ENCODE peak calls at places on chromosome 12, in seven cellular contexts. One of them, this sample, is unnamed.

GRCh38 chr12:65656904-65657351 is 167.4 kb upstream of the HMGA2 start:
- DNase-seq in astrocyte: peak; percentile 99
- DNase-seq in neuronal stem cell: no peak
- DNase-seq in heart right ventricle: no peak
- DNase-seq in ascending aorta: no peak
- DNase-seq in IMR-90: peak; percentile 99
- DNase-seq in Karpas-422: no peak
- DNase-seq in this sample: no peak

GRCh38 chr12:52246720-52247621 is 13.9 kb downstream of the KRT7 start:
- DNase-seq in astrocyte: no peak
- DNase-seq in neuronal stem cell: no peak
- DNase-seq in heart right ventricle: no peak
- DNase-seq in ascending aorta: no peak
- DNase-seq in IMR-90: no peak
- DNase-seq in Karpas-422: no peak
- DNase-seq in this sample: no peak

GRCh38 chr12:27359578-27360340 is 27.1 kb downstream of the BMAL2 start:
- DNase-seq in astrocyte: peak; percentile 46
- DNase-seq in neuronal stem cell: no peak
- DNase-seq in heart right ventricle: no peak
- DNase-seq in ascending aorta: no peak
- DNase-seq in IMR-90: peak; percentile 43
- DNase-seq in Karpas-422: no peak
- DNase-seq in this sample: no peak

GRCh38 chr12:112182499-112182898 is 57.1 kb downstream of the TRAFD1 start:
- DNase-seq in astrocyte: no peak
- DNase-seq in neuronal stem cell: no peak
- DNase-seq in heart right ventricle: no peak
- DNase-seq in ascending aorta: no peak
- DNase-seq in IMR-90: peak; percentile 63
- DNase-seq in Karpas-422: no peak
- DNase-seq in this sample: no peak

GRCh38 chr12:105595440-105595839 is 264.9 kb downstream of the C12orf75 start:
- DNase-seq in astrocyte: no peak
- DNase-seq in neuronal stem cell: no peak
- DNase-seq in heart right ventricle: no peak
- DNase-seq in ascending aorta: no peak
- DNase-seq in IMR-90: no peak
- DNase-seq in Karpas-422: no peak
- DNase-seq in this sample: no peak

GRCh38 chr12:103673487-103673886 is 86.4 kb downstream of the STAB2 start:
- DNase-seq in astrocyte: no peak
- DNase-seq in neuronal stem cell: no peak
- DNase-seq in heart right ventricle: no peak
- DNase-seq in ascending aorta: no peak
- DNase-seq in IMR-90: no peak
- DNase-seq in Karpas-422: no peak
- DNase-seq in this sample: no peak

GRCh38 chr12:115648463-115648862 is 629.0 kb downstream of the MED13L start:
- DNase-seq in astrocyte: no peak
- DNase-seq in neuronal stem cell: no peak
- DNase-seq in heart right ventricle: no peak
- DNase-seq in ascending aorta: no peak
- DNase-seq in IMR-90: no peak
- DNase-seq in Karpas-422: no peak
- DNase-seq in this sample: no peak

GRCh38 chr12:113403435-113404415 is at the start of gene SDS:
- DNase-seq in astrocyte: peak; percentile 48
- DNase-seq in neuronal stem cell: no peak
- DNase-seq in heart right ventricle: peak; percentile 73
- DNase-seq in ascending aorta: no peak
- DNase-seq in IMR-90: peak; percentile 24
- DNase-seq in Karpas-422: no peak
- DNase-seq in this sample: no peak

GRCh38 chr12:117151195-117152031 is 38.9 kb downstream of the FBXO21 start:
- DNase-seq in astrocyte: no peak
- DNase-seq in neuronal stem cell: peak; percentile 70
- DNase-seq in heart right ventricle: peak; percentile 88
- DNase-seq in ascending aorta: no peak
- DNase-seq in IMR-90: peak; percentile 41
- DNase-seq in Karpas-422: no peak
- DNase-seq in this sample: no peak

GRCh38 chr12:7856516-7856915 is 16.2 kb downstream of the SLC2A14 start:
- DNase-seq in astrocyte: peak; percentile 45
- DNase-seq in neuronal stem cell: no peak
- DNase-seq in heart right ventricle: no peak
- DNase-seq in ascending aorta: no peak
- DNase-seq in IMR-90: peak; percentile 31
- DNase-seq in Karpas-422: no peak
- DNase-seq in this sample: no peak

GRCh38 chr12:116558280-116559079 is 701 bp upstream of the MAP1LC3B2 start:
- DNase-seq in astrocyte: no peak
- DNase-seq in neuronal stem cell: no peak
- DNase-seq in heart right ventricle: no peak
- DNase-seq in ascending aorta: no peak
- DNase-seq in IMR-90: no peak
- DNase-seq in Karpas-422: no peak
- DNase-seq in this sample: no peak

GRCh38 chr12:53744130-53744441 is 7.7 kb downstream of the CISTR start:
- DNase-seq in astrocyte: no peak
- DNase-seq in neuronal stem cell: peak; percentile 58
- DNase-seq in heart right ventricle: no peak
- DNase-seq in ascending aorta: no peak
- DNase-seq in IMR-90: no peak
- DNase-seq in Karpas-422: no peak
- DNase-seq in this sample: no peak

GRCh38 chr12:53744730-53745129 is 7.0 kb downstream of the CISTR start:
- DNase-seq in astrocyte: no peak
- DNase-seq in neuronal stem cell: no peak
- DNase-seq in heart right ventricle: no peak
- DNase-seq in ascending aorta: no peak
- DNase-seq in IMR-90: no peak
- DNase-seq in Karpas-422: no peak
- DNase-seq in this sample: no peak

GRCh38 chr12:53740130-53740491 is 11.7 kb downstream of the CISTR start:
- DNase-seq in astrocyte: no peak
- DNase-seq in neuronal stem cell: no peak
- DNase-seq in heart right ventricle: no peak
- DNase-seq in ascending aorta: no peak
- DNase-seq in IMR-90: no peak
- DNase-seq in Karpas-422: no peak
- DNase-seq in this sample: no peak

GRCh38 chr12:53746592-53747491 is 4.9 kb downstream of the CISTR start:
- DNase-seq in astrocyte: peak; percentile 70
- DNase-seq in neuronal stem cell: peak; percentile 92
- DNase-seq in heart right ventricle: peak; percentile 93
- DNase-seq in ascending aorta: peak; percentile 38
- DNase-seq in IMR-90: peak; percentile 87
- DNase-seq in Karpas-422: peak; percentile 95
- DNase-seq in this sample: peak; percentile 84

DNA sequence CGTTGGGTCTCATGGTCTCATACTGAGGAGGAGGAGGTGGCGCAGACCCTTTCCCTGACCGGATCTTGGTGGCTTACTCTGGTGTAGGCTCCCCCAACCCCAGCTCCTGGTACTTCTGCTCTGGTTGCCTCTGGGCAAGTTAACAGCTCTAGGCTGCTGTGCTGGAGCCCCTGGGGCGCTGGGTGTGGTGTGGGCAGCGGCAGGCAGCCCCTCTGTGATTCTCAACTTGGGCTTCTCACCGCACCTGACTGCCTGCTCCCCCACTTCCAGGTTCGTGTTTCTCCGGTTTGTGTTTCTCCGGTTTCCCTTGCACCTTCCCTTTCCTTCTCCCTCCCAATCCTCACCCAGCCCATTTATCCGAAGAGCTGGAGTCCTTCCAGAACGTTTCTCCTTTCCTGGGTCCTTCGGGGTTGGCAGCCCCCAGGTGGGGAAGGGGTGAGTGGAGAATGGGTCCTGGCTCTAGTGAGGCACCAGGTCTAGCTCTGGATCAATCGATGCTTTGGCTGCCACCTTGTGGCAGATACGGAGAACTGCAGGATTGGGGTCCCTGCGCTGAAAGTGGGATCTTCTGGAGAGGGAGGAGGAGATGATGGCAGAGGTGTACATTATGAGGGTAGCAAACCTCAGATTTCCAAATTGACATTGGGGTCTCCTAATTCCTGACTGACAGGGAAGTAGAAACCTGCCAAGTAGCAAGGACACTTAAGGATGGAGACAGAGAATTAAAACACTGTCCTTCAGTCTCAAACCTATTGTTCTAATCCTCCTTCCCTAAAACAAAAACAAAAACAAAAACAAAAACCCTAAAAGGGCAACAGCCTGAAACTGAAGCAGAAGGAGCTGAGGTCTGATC is 8.3 kb downstream of the CISTR start:
- DNase-seq in astrocyte: no peak
- DNase-seq in neuronal stem cell: peak; percentile 85
- DNase-seq in heart right ventricle: peak; percentile 45
- DNase-seq in ascending aorta: no peak
- DNase-seq in IMR-90: peak; percentile 48
- DNase-seq in Karpas-422: peak; percentile 89
- DNase-seq in this sample: peak; percentile 66
- H3K27me3 ChIP-seq in astrocyte: peaks cover 63% of the 10 kb centered on the region
- H3K27me3 ChIP-seq in neuronal stem cell: peaks cover 3% of the 10 kb centered on the region
- H3K27me3 ChIP-seq in heart right ventricle: peaks cover 64% of the 10 kb centered on the region
- H3K27me3 ChIP-seq in ascending aorta: no peaks in the 10 kb centered on the region
- H3K27me3 ChIP-seq in IMR-90: peaks cover 66% of the 10 kb centered on the region
- H3K27me3 ChIP-seq in Karpas-422: no peaks in the 10 kb centered on the region
- H3K27me3 ChIP-seq in this sample: peaks cover 49% of the 10 kb centered on the region

DNA sequence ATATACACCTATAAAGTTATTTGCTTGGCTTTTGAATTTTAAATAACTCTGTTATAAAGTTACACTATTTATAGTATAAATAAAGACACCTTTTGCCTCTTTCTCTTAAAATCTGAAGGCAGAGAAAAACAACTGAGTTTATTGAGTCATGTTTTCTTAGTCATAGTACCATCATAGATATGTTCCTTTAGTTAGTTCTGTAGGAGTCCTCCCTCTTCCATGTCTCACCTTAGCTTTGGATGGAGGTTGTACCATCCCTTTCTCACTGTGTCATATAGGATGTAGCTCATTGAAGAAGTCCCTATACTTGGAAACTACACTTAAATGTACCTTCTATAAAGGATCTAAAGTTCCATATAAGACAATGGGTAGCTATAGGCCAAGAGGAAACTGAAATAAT is 39.7 kb upstream of the TSPAN8 start:
- DNase-seq in astrocyte: no peak
- DNase-seq in neuronal stem cell: no peak
- DNase-seq in heart right ventricle: no peak
- DNase-seq in ascending aorta: no peak
- DNase-seq in IMR-90: no peak
- DNase-seq in Karpas-422: no peak
- DNase-seq in this sample: no peak
- H3K27ac ChIP-seq in astrocyte: no peak overlapping the region
- H3K27ac ChIP-seq in neuronal stem cell: no peak overlapping the region
- H3K27ac ChIP-seq in heart right ventricle: no peak overlapping the region
- H3K27ac ChIP-seq in ascending aorta: no peak overlapping the region
- H3K27ac ChIP-seq in IMR-90: no peak overlapping the region
- H3K27ac ChIP-seq in Karpas-422: no peak overlapping the region
- H3K27ac ChIP-seq in this sample: no peak overlapping the region

GRCh38 chr12:39343665-39344064 is 99.3 kb downstream of the KIF21A start:
- DNase-seq in astrocyte: no peak
- DNase-seq in neuronal stem cell: no peak
- DNase-seq in heart right ventricle: no peak
- DNase-seq in ascending aorta: no peak
- DNase-seq in IMR-90: no peak
- DNase-seq in Karpas-422: no peak
- DNase-seq in this sample: no peak
- H3K27me3 ChIP-seq in astrocyte: no peaks in the 10 kb centered on the region
- H3K27me3 ChIP-seq in neuronal stem cell: no peaks in the 10 kb centered on the region
- H3K27me3 ChIP-seq in heart right ventricle: no peaks in the 10 kb centered on the region
- H3K27me3 ChIP-seq in ascending aorta: no peaks in the 10 kb centered on the region
- H3K27me3 ChIP-seq in IMR-90: no peaks in the 10 kb centered on the region
- H3K27me3 ChIP-seq in Karpas-422: no peaks in the 10 kb centered on the region
- H3K27me3 ChIP-seq in this sample: no peaks in the 10 kb centered on the region

GRCh38 chr12:11757095-11757494 is 107.6 kb downstream of the ETV6 start:
- DNase-seq in astrocyte: no peak
- DNase-seq in neuronal stem cell: no peak
- DNase-seq in heart right ventricle: no peak
- DNase-seq in ascending aorta: no peak
- DNase-seq in IMR-90: no peak
- DNase-seq in Karpas-422: no peak
- DNase-seq in this sample: no peak
- H3K27ac ChIP-seq in astrocyte: no peak overlapping the region
- H3K27ac ChIP-seq in neuronal stem cell: no peak overlapping the region
- H3K27ac ChIP-seq in heart right ventricle: no peak overlapping the region
- H3K27ac ChIP-seq in ascending aorta: peak overlapping the region; percentile 93
- H3K27ac ChIP-seq in IMR-90: no peak overlapping the region
- H3K27ac ChIP-seq in Karpas-422: no peak overlapping the region
- H3K27ac ChIP-seq in this sample: no peak overlapping the region

GRCh38 chr12:119011231-119011630 is 29.9 kb downstream of the SRRM4 start:
- DNase-seq in astrocyte: no peak
- DNase-seq in neuronal stem cell: no peak
- DNase-seq in heart right ventricle: no peak
- DNase-seq in ascending aorta: no peak
- DNase-seq in IMR-90: no peak
- DNase-seq in Karpas-422: no peak
- DNase-seq in this sample: no peak
- H3K27me3 ChIP-seq in astrocyte: no peaks in the 10 kb centered on the region
- H3K27me3 ChIP-seq in neuronal stem cell: no peaks in the 10 kb centered on the region
- H3K27me3 ChIP-seq in heart right ventricle: peaks cover 57% of the 10 kb centered on the region
- H3K27me3 ChIP-seq in ascending aorta: no peaks in the 10 kb centered on the region
- H3K27me3 ChIP-seq in IMR-90: no peaks in the 10 kb centered on the region
- H3K27me3 ChIP-seq in Karpas-422: no peaks in the 10 kb centered on the region
- H3K27me3 ChIP-seq in this sample: no peaks in the 10 kb centered on the region

GRCh38 chr12:37733856-37734255 is 582.7 kb upstream of the ALG10B start:
- DNase-seq in astrocyte: no peak
- DNase-seq in neuronal stem cell: no peak
- DNase-seq in heart right ventricle: no peak
- DNase-seq in ascending aorta: no peak
- DNase-seq in IMR-90: no peak
- DNase-seq in Karpas-422: no peak
- DNase-seq in this sample: no peak
- H3K27ac ChIP-seq in astrocyte: no peak overlapping the region
- H3K27ac ChIP-seq in neuronal stem cell: no peak overlapping the region
- H3K27ac ChIP-seq in heart right ventricle: no peak overlapping the region
- H3K27ac ChIP-seq in ascending aorta: no peak overlapping the region
- H3K27ac ChIP-seq in IMR-90: no peak overlapping the region
- H3K27ac ChIP-seq in Karpas-422: no peak overlapping the region
- H3K27ac ChIP-seq in this sample: no peak overlapping the region